ENCODE peak calls at places on chromosomes 13 and 19, in eight cellular contexts. One of them, this sample, is unnamed.

GRCh38 chr13:94169783-94170513 is 309.5 kb downstream of the DCT start:
- DNase-seq in GM04504: no peak
- DNase-seq in NCI-H2081: no peak
- DNase-seq in AG04450: no peak
- DNase-seq in mucosa of descending colon: no peak
- DNase-seq in stimulated activated CD8-positive, alpha-beta memory T cell treated with anti-CD3 and anti-CD28 coated beads, Interleukin-2, amount 100 ng/mL, for 48 hours: no peak
- DNase-seq in brain pericyte: no peak
- DNase-seq in GM10248: no peak
- DNase-seq in this sample: no peak

GRCh38 chr19:29271341-29271740 is 58.4 kb upstream of the UQCRFS1 start:
- DNase-seq in AG04450: no peak
- DNase-seq in GM10248: no peak
- DNase-seq in GM04504: no peak
- DNase-seq in brain pericyte: no peak
- DNase-seq in mucosa of descending colon: no peak
- DNase-seq in NCI-H2081: no peak
- DNase-seq in stimulated activated CD8-positive, alpha-beta memory T cell treated with anti-CD3 and anti-CD28 coated beads, Interleukin-2, amount 100 ng/mL, for 48 hours: no peak
- DNase-seq in this sample: no peak

GRCh38 chr13:52991344-52992020 is 37.1 kb upstream of the OLFM4 start:
- DNase-seq in NCI-H2081: no peak
- DNase-seq in AG04450: no peak
- DNase-seq in GM04504: no peak
- DNase-seq in GM10248: no peak
- DNase-seq in stimulated activated CD8-positive, alpha-beta memory T cell treated with anti-CD3 and anti-CD28 coated beads, Interleukin-2, amount 100 ng/mL, for 48 hours: no peak
- DNase-seq in mucosa of descending colon: no peak
- DNase-seq in brain pericyte: no peak
- DNase-seq in this sample: no peak

GRCh38 chr19:49790866-49791265 is 22.2 kb downstream of the FUZ start:
- DNase-seq in NCI-H2081: no peak
- DNase-seq in brain pericyte: no peak
- DNase-seq in mucosa of descending colon: no peak
- DNase-seq in GM10248: no peak
- DNase-seq in AG04450: no peak
- DNase-seq in GM04504: no peak
- DNase-seq in stimulated activated CD8-positive, alpha-beta memory T cell treated with anti-CD3 and anti-CD28 coated beads, Interleukin-2, amount 100 ng/mL, for 48 hours: no peak
- DNase-seq in this sample: no peak

GRCh38 chr19:35959040-35959967 is 23.1 kb downstream of the LRFN3 start:
- DNase-seq in GM10248: peak
- DNase-seq in stimulated activated CD8-positive, alpha-beta memory T cell treated with anti-CD3 and anti-CD28 coated beads, Interleukin-2, amount 100 ng/mL, for 48 hours: peak
- DNase-seq in AG04450: no peak
- DNase-seq in brain pericyte: no peak
- DNase-seq in NCI-H2081: no peak
- DNase-seq in mucosa of descending colon: peak
- DNase-seq in GM04504: no peak
- DNase-seq in this sample: no peak

GRCh38 chr13:99983401-99984133 is 2.0 kb downstream of the ZIC2 start:
- DNase-seq in GM10248: no peak
- DNase-seq in mucosa of descending colon: no peak
- DNase-seq in GM04504: no peak
- DNase-seq in NCI-H2081: no peak
- DNase-seq in brain pericyte: no peak
- DNase-seq in stimulated activated CD8-positive, alpha-beta memory T cell treated with anti-CD3 and anti-CD28 coated beads, Interleukin-2, amount 100 ng/mL, for 48 hours: no peak
- DNase-seq in AG04450: no peak
- DNase-seq in this sample: no peak

GRCh38 chr19:3880471-3881271 is at the start of gene ATCAY:
- DNase-seq in mucosa of descending colon: no peak
- DNase-seq in GM04504: no peak
- DNase-seq in stimulated activated CD8-positive, alpha-beta memory T cell treated with anti-CD3 and anti-CD28 coated beads, Interleukin-2, amount 100 ng/mL, for 48 hours: no peak
- DNase-seq in brain pericyte: no peak
- DNase-seq in GM10248: no peak
- DNase-seq in NCI-H2081: peak
- DNase-seq in AG04450: no peak
- DNase-seq in this sample: no peak

GRCh38 chr13:67855837-67856238 is 625.7 kb upstream of the PCDH9 start:
- DNase-seq in mucosa of descending colon: no peak
- DNase-seq in stimulated activated CD8-positive, alpha-beta memory T cell treated with anti-CD3 and anti-CD28 coated beads, Interleukin-2, amount 100 ng/mL, for 48 hours: no peak
- DNase-seq in GM10248: no peak
- DNase-seq in brain pericyte: no peak
- DNase-seq in GM04504: no peak
- DNase-seq in AG04450: no peak
- DNase-seq in NCI-H2081: no peak
- DNase-seq in this sample: no peak

GRCh38 chr13:102038787-102039186 is 363.1 kb downstream of the FGF14 start:
- DNase-seq in GM10248: no peak
- DNase-seq in brain pericyte: no peak
- DNase-seq in GM04504: no peak
- DNase-seq in mucosa of descending colon: no peak
- DNase-seq in AG04450: no peak
- DNase-seq in NCI-H2081: no peak
- DNase-seq in stimulated activated CD8-positive, alpha-beta memory T cell treated with anti-CD3 and anti-CD28 coated beads, Interleukin-2, amount 100 ng/mL, for 48 hours: no peak
- DNase-seq in this sample: no peak

GRCh38 chr13:36865265-36865664 is 46.2 kb downstream of the RFXAP start:
- DNase-seq in stimulated activated CD8-positive, alpha-beta memory T cell treated with anti-CD3 and anti-CD28 coated beads, Interleukin-2, amount 100 ng/mL, for 48 hours: no peak
- DNase-seq in brain pericyte: no peak
- DNase-seq in GM10248: no peak
- DNase-seq in mucosa of descending colon: no peak
- DNase-seq in AG04450: no peak
- DNase-seq in NCI-H2081: no peak
- DNase-seq in GM04504: no peak
- DNase-seq in this sample: no peak

GRCh38 chr19:18339703-18340102 is 695 bp upstream of the PGPEP1 start:
- DNase-seq in GM10248: no peak
- DNase-seq in stimulated activated CD8-positive, alpha-beta memory T cell treated with anti-CD3 and anti-CD28 coated beads, Interleukin-2, amount 100 ng/mL, for 48 hours: no peak
- DNase-seq in mucosa of descending colon: no peak
- DNase-seq in GM04504: no peak
- DNase-seq in NCI-H2081: no peak
- DNase-seq in AG04450: no peak
- DNase-seq in brain pericyte: no peak
- DNase-seq in this sample: peak

GRCh38 chr13:94947392-94947791 is 235.0 kb upstream of the SOX21 start:
- DNase-seq in GM04504: no peak
- DNase-seq in GM10248: no peak
- DNase-seq in mucosa of descending colon: no peak
- DNase-seq in brain pericyte: no peak
- DNase-seq in NCI-H2081: no peak
- DNase-seq in stimulated activated CD8-positive, alpha-beta memory T cell treated with anti-CD3 and anti-CD28 coated beads, Interleukin-2, amount 100 ng/mL, for 48 hours: no peak
- DNase-seq in AG04450: no peak
- DNase-seq in this sample: no peak

GRCh38 chr19:2416321-2417097 is 10.9 kb downstream of the TIMM13 start:
- DNase-seq in GM04504: no peak
- DNase-seq in NCI-H2081: no peak
- DNase-seq in stimulated activated CD8-positive, alpha-beta memory T cell treated with anti-CD3 and anti-CD28 coated beads, Interleukin-2, amount 100 ng/mL, for 48 hours: no peak
- DNase-seq in AG04450: no peak
- DNase-seq in GM10248: no peak
- DNase-seq in mucosa of descending colon: no peak
- DNase-seq in brain pericyte: no peak
- DNase-seq in this sample: no peak

GRCh38 chr19:18013621-18014111 is 5.7 kb downstream of the ARRDC2 start:
- DNase-seq in NCI-H2081: no peak
- DNase-seq in GM04504: no peak
- DNase-seq in stimulated activated CD8-positive, alpha-beta memory T cell treated with anti-CD3 and anti-CD28 coated beads, Interleukin-2, amount 100 ng/mL, for 48 hours: no peak
- DNase-seq in AG04450: no peak
- DNase-seq in GM10248: no peak
- DNase-seq in brain pericyte: no peak
- DNase-seq in mucosa of descending colon: no peak
- DNase-seq in this sample: peak

GRCh38 chr19:34482380-34483250 is 1.1 kb downstream of the WTIP start:
- DNase-seq in stimulated activated CD8-positive, alpha-beta memory T cell treated with anti-CD3 and anti-CD28 coated beads, Interleukin-2, amount 100 ng/mL, for 48 hours: no peak
- DNase-seq in GM10248: no peak
- DNase-seq in NCI-H2081: no peak
- DNase-seq in mucosa of descending colon: no peak
- DNase-seq in GM04504: no peak
- DNase-seq in brain pericyte: no peak
- DNase-seq in AG04450: no peak
- DNase-seq in this sample: no peak

GRCh38 chr19:39470724-39471339 is 9.8 kb upstream of the TIMM50 start:
- DNase-seq in brain pericyte: no peak
- DNase-seq in AG04450: no peak
- DNase-seq in stimulated activated CD8-positive, alpha-beta memory T cell treated with anti-CD3 and anti-CD28 coated beads, Interleukin-2, amount 100 ng/mL, for 48 hours: no peak
- DNase-seq in GM04504: no peak
- DNase-seq in mucosa of descending colon: no peak
- DNase-seq in GM10248: no peak
- DNase-seq in NCI-H2081: no peak
- DNase-seq in this sample: no peak

GRCh38 chr19:49954092-49954825 is 6.7 kb downstream of the SIGLEC11 start:
- DNase-seq in GM10248: no peak
- DNase-seq in mucosa of descending colon: no peak
- DNase-seq in GM04504: peak
- DNase-seq in NCI-H2081: no peak
- DNase-seq in AG04450: no peak
- DNase-seq in stimulated activated CD8-positive, alpha-beta memory T cell treated with anti-CD3 and anti-CD28 coated beads, Interleukin-2, amount 100 ng/mL, for 48 hours: no peak
- DNase-seq in brain pericyte: no peak
- DNase-seq in this sample: no peak

GRCh38 chr13:46087481-46087880 is 17.4 kb downstream of the CPB2 start:
- DNase-seq in NCI-H2081: no peak
- DNase-seq in brain pericyte: no peak
- DNase-seq in AG04450: no peak
- DNase-seq in GM04504: no peak
- DNase-seq in GM10248: no peak
- DNase-seq in stimulated activated CD8-positive, alpha-beta memory T cell treated with anti-CD3 and anti-CD28 coated beads, Interleukin-2, amount 100 ng/mL, for 48 hours: no peak
- DNase-seq in mucosa of descending colon: no peak
- DNase-seq in this sample: no peak

GRCh38 chr19:22052644-22053013 is 345 bp downstream of the ZNF257 start:
- DNase-seq in GM04504: no peak
- DNase-seq in mucosa of descending colon: peak
- DNase-seq in stimulated activated CD8-positive, alpha-beta memory T cell treated with anti-CD3 and anti-CD28 coated beads, Interleukin-2, amount 100 ng/mL, for 48 hours: peak
- DNase-seq in AG04450: no peak
- DNase-seq in brain pericyte: no peak
- DNase-seq in GM10248: no peak
- DNase-seq in NCI-H2081: no peak
- DNase-seq in this sample: no peak

GRCh38 chr13:113661506-113661905 is 3.5 kb upstream of the ATP4B start:
- DNase-seq in GM10248: no peak
- DNase-seq in GM04504: no peak
- DNase-seq in NCI-H2081: no peak
- DNase-seq in AG04450: no peak
- DNase-seq in mucosa of descending colon: no peak
- DNase-seq in stimulated activated CD8-positive, alpha-beta memory T cell treated with anti-CD3 and anti-CD28 coated beads, Interleukin-2, amount 100 ng/mL, for 48 hours: no peak
- DNase-seq in brain pericyte: no peak
- DNase-seq in this sample: no peak

GRCh38 chr13:68984688-68985319 is 1122.8 kb upstream of the ATXN8OS start:
- DNase-seq in brain pericyte: no peak
- DNase-seq in mucosa of descending colon: no peak
- DNase-seq in stimulated activated CD8-positive, alpha-beta memory T cell treated with anti-CD3 and anti-CD28 coated beads, Interleukin-2, amount 100 ng/mL, for 48 hours: no peak
- DNase-seq in NCI-H2081: no peak
- DNase-seq in GM10248: no peak
- DNase-seq in GM04504: no peak
- DNase-seq in AG04450: no peak
- DNase-seq in this sample: no peak

GRCh38 chr13:97133554-97133953 is 88.6 kb upstream of the MBNL2 start:
- DNase-seq in mucosa of descending colon: no peak
- DNase-seq in stimulated activated CD8-positive, alpha-beta memory T cell treated with anti-CD3 and anti-CD28 coated beads, Interleukin-2, amount 100 ng/mL, for 48 hours: no peak
- DNase-seq in brain pericyte: no peak
- DNase-seq in GM10248: no peak
- DNase-seq in GM04504: no peak
- DNase-seq in NCI-H2081: no peak
- DNase-seq in AG04450: no peak
- DNase-seq in this sample: no peak

GRCh38 chr19:768424-768823 is 17.5 kb downstream of the MISP start:
- DNase-seq in stimulated activated CD8-positive, alpha-beta memory T cell treated with anti-CD3 and anti-CD28 coated beads, Interleukin-2, amount 100 ng/mL, for 48 hours: no peak
- DNase-seq in GM10248: no peak
- DNase-seq in AG04450: peak
- DNase-seq in brain pericyte: peak
- DNase-seq in NCI-H2081: no peak
- DNase-seq in GM04504: peak
- DNase-seq in mucosa of descending colon: no peak
- DNase-seq in this sample: no peak

GRCh38 chr19:6459356-6460098 is at the start of gene SLC25A23:
- DNase-seq in GM04504: peak
- DNase-seq in NCI-H2081: peak
- DNase-seq in mucosa of descending colon: peak
- DNase-seq in brain pericyte: peak
- DNase-seq in AG04450: peak
- DNase-seq in stimulated activated CD8-positive, alpha-beta memory T cell treated with anti-CD3 and anti-CD28 coated beads, Interleukin-2, amount 100 ng/mL, for 48 hours: no peak
- DNase-seq in GM10248: peak
- DNase-seq in this sample: peak

GRCh38 chr13:97394542-97394941 is 39.4 kb upstream of the RAP2A start:
- DNase-seq in GM04504: no peak
- DNase-seq in NCI-H2081: no peak
- DNase-seq in mucosa of descending colon: no peak
- DNase-seq in GM10248: no peak
- DNase-seq in AG04450: no peak
- DNase-seq in stimulated activated CD8-positive, alpha-beta memory T cell treated with anti-CD3 and anti-CD28 coated beads, Interleukin-2, amount 100 ng/mL, for 48 hours: no peak
- DNase-seq in brain pericyte: no peak
- DNase-seq in this sample: no peak

GRCh38 chr13:95791084-95791722 is 114.3 kb downstream of the DNAJC3 start:
- DNase-seq in brain pericyte: no peak
- DNase-seq in stimulated activated CD8-positive, alpha-beta memory T cell treated with anti-CD3 and anti-CD28 coated beads, Interleukin-2, amount 100 ng/mL, for 48 hours: no peak
- DNase-seq in NCI-H2081: no peak
- DNase-seq in mucosa of descending colon: no peak
- DNase-seq in GM04504: no peak
- DNase-seq in GM10248: no peak
- DNase-seq in AG04450: no peak
- DNase-seq in this sample: no peak

GRCh38 chr19:46115396-46116109 is 8.9 kb downstream of the IGFL3 start:
- DNase-seq in GM04504: peak
- DNase-seq in AG04450: peak
- DNase-seq in GM10248: peak
- DNase-seq in stimulated activated CD8-positive, alpha-beta memory T cell treated with anti-CD3 and anti-CD28 coated beads, Interleukin-2, amount 100 ng/mL, for 48 hours: peak
- DNase-seq in NCI-H2081: no peak
- DNase-seq in brain pericyte: no peak
- DNase-seq in mucosa of descending colon: no peak
- DNase-seq in this sample: peak

GRCh38 chr13:89375839-89376238 is 1704.7 kb downstream of the SLITRK5 start:
- DNase-seq in brain pericyte: peak
- DNase-seq in GM04504: no peak
- DNase-seq in AG04450: peak
- DNase-seq in NCI-H2081: no peak
- DNase-seq in mucosa of descending colon: no peak
- DNase-seq in GM10248: no peak
- DNase-seq in stimulated activated CD8-positive, alpha-beta memory T cell treated with anti-CD3 and anti-CD28 coated beads, Interleukin-2, amount 100 ng/mL, for 48 hours: no peak
- DNase-seq in this sample: no peak

GRCh38 chr13:109712187-109712601 is 74.2 kb downstream of the IRS2 start:
- DNase-seq in GM10248: no peak
- DNase-seq in NCI-H2081: no peak
- DNase-seq in stimulated activated CD8-positive, alpha-beta memory T cell treated with anti-CD3 and anti-CD28 coated beads, Interleukin-2, amount 100 ng/mL, for 48 hours: no peak
- DNase-seq in mucosa of descending colon: no peak
- DNase-seq in GM04504: no peak
- DNase-seq in AG04450: no peak
- DNase-seq in brain pericyte: no peak
- DNase-seq in this sample: no peak

GRCh38 chr19:49152218-49152550 is 3.0 kb downstream of the HRC start:
- DNase-seq in NCI-H2081: no peak
- DNase-seq in GM04504: no peak
- DNase-seq in GM10248: no peak
- DNase-seq in stimulated activated CD8-positive, alpha-beta memory T cell treated with anti-CD3 and anti-CD28 coated beads, Interleukin-2, amount 100 ng/mL, for 48 hours: no peak
- DNase-seq in AG04450: no peak
- DNase-seq in mucosa of descending colon: no peak
- DNase-seq in brain pericyte: no peak
- DNase-seq in this sample: no peak

GRCh38 chr19:50490991-50491472 is 14.4 kb upstream of the GARIN5A start:
- DNase-seq in NCI-H2081: no peak
- DNase-seq in mucosa of descending colon: no peak
- DNase-seq in GM04504: no peak
- DNase-seq in GM10248: no peak
- DNase-seq in brain pericyte: no peak
- DNase-seq in AG04450: no peak
- DNase-seq in stimulated activated CD8-positive, alpha-beta memory T cell treated with anti-CD3 and anti-CD28 coated beads, Interleukin-2, amount 100 ng/mL, for 48 hours: no peak
- DNase-seq in this sample: no peak

GRCh38 chr13:80873589-80873988 is 532.7 kb upstream of the SPRY2 start:
- DNase-seq in NCI-H2081: no peak
- DNase-seq in AG04450: no peak
- DNase-seq in GM10248: peak
- DNase-seq in stimulated activated CD8-positive, alpha-beta memory T cell treated with anti-CD3 and anti-CD28 coated beads, Interleukin-2, amount 100 ng/mL, for 48 hours: no peak
- DNase-seq in mucosa of descending colon: peak
- DNase-seq in GM04504: no peak
- DNase-seq in brain pericyte: no peak
- DNase-seq in this sample: peak

GRCh38 chr13:99944606-99945005 is 27.0 kb downstream of the ZIC5 start:
- DNase-seq in GM10248: no peak
- DNase-seq in AG04450: no peak
- DNase-seq in NCI-H2081: no peak
- DNase-seq in GM04504: no peak
- DNase-seq in mucosa of descending colon: no peak
- DNase-seq in stimulated activated CD8-positive, alpha-beta memory T cell treated with anti-CD3 and anti-CD28 coated beads, Interleukin-2, amount 100 ng/mL, for 48 hours: no peak
- DNase-seq in brain pericyte: no peak
- DNase-seq in this sample: no peak

GRCh38 chr13:110536006-110536693 is 25.4 kb downstream of the RAB20 start:
- DNase-seq in NCI-H2081: no peak
- DNase-seq in GM04504: no peak
- DNase-seq in mucosa of descending colon: no peak
- DNase-seq in stimulated activated CD8-positive, alpha-beta memory T cell treated with anti-CD3 and anti-CD28 coated beads, Interleukin-2, amount 100 ng/mL, for 48 hours: no peak
- DNase-seq in AG04450: no peak
- DNase-seq in GM10248: peak
- DNase-seq in brain pericyte: no peak
- DNase-seq in this sample: no peak